ENCODE peak calls at places on chromosomes 11 and 22, in six cellular contexts. K is H9, U is H1, N is IMR-90, B is neuronal stem cell, Y is trophoblast cell. R is an unnamed sample.

GRCh38 chr11:94058630-94059029 is 37.5 kb downstream of the HEPHL1 start:
- DNase-seq in K (no peak), U (no peak), N (no peak), B (no peak), Y (no peak), R (no peak)

GRCh38 chr11:68775951-68776388 is 24.6 kb upstream of the TESMIN start:
- DNase-seq in K (no peak), U (no peak), N (no peak), B (no peak), Y (peak; percentile 98), R (no peak)

GRCh38 chr11:134592391-134592990 is 180.4 kb upstream of the B3GAT1 start:
- DNase-seq in K (peak; percentile 78), U (peak; percentile 34), N (no peak), B (peak; percentile 37), Y (peak; percentile 19), R (no peak)

GRCh38 chr11:57477507-57478189 is 17.3 kb downstream of the RTN4RL2 start:
- DNase-seq in K (no peak), U (no peak), N (no peak), B (no peak), Y (no peak), R (no peak)

GRCh38 chr11:22476589-22476988 is 138.4 kb downstream of the SLC17A6 start:
- DNase-seq in K (no peak), U (no peak), N (no peak), B (no peak), Y (no peak), R (no peak)

GRCh38 chr11:297666-298405 is 1.5 kb downstream of the IFITM5 start:
- DNase-seq in K (no peak), U (no peak), N (no peak), B (no peak), Y (no peak), R (no peak)

GRCh38 chr22:29245626-29246385 is 22.0 kb downstream of the RHBDD3 start:
- DNase-seq in K (peak; percentile 75), U (no peak), N (peak; percentile 54), B (peak; percentile 60), Y (peak; percentile 38), R (peak; percentile 62)

GRCh38 chr22:36746571-36746970 is 29.3 kb downstream of the IFT27 start:
- DNase-seq in K (peak; percentile 18), U (no peak), N (no peak), B (no peak), Y (no peak), R (no peak)

GRCh38 chr11:66851251-66851620 is 5.6 kb upstream of the LRFN4 start:
- DNase-seq in K (no peak), U (no peak), N (no peak), B (no peak), Y (no peak), R (no peak)

GRCh38 chr22:43455861-43456260 is 44.0 kb downstream of the MPPED1 start:
- DNase-seq in K (no peak), U (no peak), N (no peak), B (no peak), Y (no peak), R (no peak)

GRCh38 chr22:42608481-42609361 is 6.0 kb downstream of the POLDIP3 start:
- DNase-seq in K (no peak), U (no peak), N (peak; percentile 76), B (peak; percentile 33), Y (peak; percentile 13), R (peak; percentile 75)

GRCh38 chr11:42066113-42066512 is 606.7 kb upstream of the LRRC4C start:
- DNase-seq in K (peak; percentile 36), U (no peak), N (no peak), B (no peak), Y (no peak), R (no peak)

GRCh38 chr22:50698546-50698945 is 25.9 kb downstream of the SHANK3 start:
- DNase-seq in K (no peak), U (no peak), N (no peak), B (no peak), Y (no peak), R (no peak)

GRCh38 chr22:37775785-37776638 is 31.7 kb upstream of the GCAT start:
- DNase-seq in K (no peak), U (no peak), N (peak; percentile 99), B (no peak), Y (no peak), R (peak; percentile 83)

GRCh38 chr22:36193577-36193976 is 8.0 kb downstream of the APOL4 start:
- DNase-seq in K (no peak), U (no peak), N (no peak), B (no peak), Y (no peak), R (no peak)

GRCh38 chr22:44309647-44310046 is 3.1 kb downstream of the SHISAL1 start:
- DNase-seq in K (no peak), U (no peak), N (no peak), B (no peak), Y (no peak), R (peak; percentile 77)

GRCh38 chr22:45865561-45866397 is 111.2 kb downstream of the WNT7B start:
- DNase-seq in K (peak; percentile 38), U (no peak), N (no peak), B (no peak), Y (no peak), R (no peak)

GRCh38 chr11:33158596-33158995 is 2.7 kb downstream of the CSTF3 start:
- DNase-seq in K (no peak), U (no peak), N (no peak), B (no peak), Y (no peak), R (no peak)

GRCh38 chr22:38733329-38734202 is 22.2 kb downstream of the SUN2 start:
- DNase-seq in K (peak; percentile 58), U (no peak), N (peak; percentile 55), B (no peak), Y (no peak), R (peak; percentile 35)

GRCh38 chr22:46061124-46061410 is 84.1 kb upstream of the WNT7B start:
- DNase-seq in K (no peak), U (no peak), N (no peak), B (no peak), Y (no peak), R (no peak)

GRCh38 chr11:129894281-129895125 is 875 bp downstream of the NFRKB start:
- DNase-seq in K (no peak), U (no peak), N (peak; percentile 3), B (no peak), Y (no peak), R (peak; percentile 29)

GRCh38 chr11:1283906-1284305 is 25.5 kb downstream of the TOLLIP start:
- DNase-seq in K (no peak), U (no peak), N (no peak), B (no peak), Y (no peak), R (no peak)

GRCh38 chr11:104694259-104695070 is 203.8 kb downstream of the CASP12 start:
- DNase-seq in K (no peak), U (no peak), N (peak; percentile 88), B (no peak), Y (peak; percentile 68), R (peak; percentile 89)

GRCh38 chr22:50269573-50270301 is 443 bp downstream of the MAPK11 start:
- DNase-seq in K (no peak), U (no peak), N (peak; percentile 31), B (no peak), Y (no peak), R (peak; percentile 33)

GRCh38 chr11:124179311-124179710 is 3.8 kb upstream of the OR10D3 start:
- DNase-seq in K (no peak), U (no peak), N (no peak), B (no peak), Y (no peak), R (no peak)
- H4K91ac ChIP-seq in K (no peak overlapping the region), U (no peak overlapping the region), N (no peak overlapping the region), B (no peak overlapping the region), Y (no peak overlapping the region), R (no peak overlapping the region)

GRCh38 chr11:47552086-47552580 is 799 bp downstream of the CELF1 start:
- DNase-seq in K (peak; percentile 51), U (no peak), N (peak; percentile 52), B (no peak), Y (peak; percentile 11), R (peak; percentile 75)
- H3K23ac ChIP-seq in K (no peak overlapping the region), U (no peak overlapping the region), N (peak overlapping the region; percentile 93), B (peak overlapping the region; percentile 29), Y (no peak overlapping the region), R (peak overlapping the region; percentile 54)

GRCh38 chr22:19717691-19718254 is 3.5 kb downstream of the SEPTIN5 start:
- DNase-seq in K (peak; percentile 65), U (no peak), N (peak; percentile 52), B (no peak), Y (peak; percentile 60), R (peak; percentile 54)

GRCh38 chr22:19718255-19719054 is 4.2 kb downstream of the SEPTIN5 start:
- DNase-seq in K (no peak), U (no peak), N (no peak), B (no peak), Y (no peak), R (no peak)

GRCh38 chr22:19716829-19717105 is 2.5 kb downstream of the SEPTIN5 start:
- DNase-seq in K (no peak), U (no peak), N (no peak), B (no peak), Y (no peak), R (no peak)

GRCh38 chr22:19716041-19716828 is 1.9 kb downstream of the SEPTIN5 start:
- DNase-seq in K (no peak), U (no peak), N (no peak), B (no peak), Y (no peak), R (no peak)

DNA sequence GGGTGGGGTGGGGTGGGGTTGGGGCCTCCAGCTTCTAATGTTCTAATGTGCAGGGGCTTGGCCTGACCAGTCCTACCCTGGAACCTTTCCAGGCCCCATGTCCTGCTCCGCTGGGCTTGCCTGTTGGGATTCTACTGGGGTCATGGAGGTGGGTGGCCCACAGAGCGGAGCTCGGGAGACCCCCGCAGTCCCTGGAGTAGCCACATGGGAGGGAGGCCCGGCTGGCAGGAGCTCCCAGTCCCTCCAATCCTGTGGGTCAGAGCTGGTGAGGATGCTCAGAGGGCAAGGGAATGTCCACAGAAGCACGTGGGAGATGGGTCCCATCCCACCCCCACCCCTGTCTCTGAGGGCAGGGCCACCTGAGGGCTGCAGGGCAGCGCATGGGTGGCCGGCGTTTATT is 2.9 kb downstream of the SEPTIN5 start:
- DNase-seq in K (no peak), U (no peak), N (no peak), B (no peak), Y (no peak), R (no peak)
- H4K91ac ChIP-seq in K (no peak overlapping the region), U (no peak overlapping the region), N (no peak overlapping the region), B (no peak overlapping the region), Y (no peak overlapping the region), R (no peak overlapping the region)

GRCh38 chr22:41238570-41239442 is 1.9 kb downstream of the CHADL start:
- DNase-seq in K (no peak), U (no peak), N (no peak), B (no peak), Y (no peak), R (no peak)
- H3K23ac ChIP-seq in K (no peak overlapping the region), U (no peak overlapping the region), N (no peak overlapping the region), B (peak overlapping the region; percentile 100), Y (no peak overlapping the region), R (no peak overlapping the region)